ENCODE peak calls at places on chromosomes 6 and 20, in eight cellular contexts. A, U, F, V, W, J, Y and N are unnamed samples.
A peak's percentile ranks its signal among the peaks of the same experiment; 100 is the strongest.

GRCh38 chr20:53384392-53384791 is 209.2 kb downstream of the ZNF217 start:
- DNase-seq in W (no peak), Y (no peak), U (no peak), F (no peak), A (no peak), V (no peak), J (no peak), N (no peak)

GRCh38 chr6:149140137-149140909 is 177.2 kb upstream of the TAB2 start:
- DNase-seq in J (peak; percentile 38), W (no peak), A (no peak), F (no peak), V (peak; percentile 65), Y (peak; percentile 86), U (no peak), N (peak; percentile 27)

GRCh38 chr20:59988141-59988540 is 29.9 kb downstream of the CDH26 start:
- DNase-seq in F (peak; percentile 80), V (no peak), W (no peak), J (no peak), U (peak; percentile 56), A (no peak), Y (no peak), N (no peak)

GRCh38 chr20:5282561-5282960 is 34.2 kb downstream of the PROKR2 start:
- DNase-seq in W (no peak), J (no peak), V (no peak), Y (no peak), A (no peak), F (no peak), U (no peak), N (no peak)

GRCh38 chr20:62232764-62233645 is 5.3 kb upstream of the OSBPL2 start:
- DNase-seq in J (no peak), A (no peak), V (no peak), U (no peak), W (no peak), F (no peak), Y (no peak), N (no peak)

GRCh38 chr6:163661271-163661671 is 246.8 kb downstream of the QKI start:
- DNase-seq in F (no peak), Y (no peak), A (no peak), J (no peak), U (no peak), V (peak; percentile 38), W (no peak), N (peak; percentile 64)

GRCh38 chr20:12762725-12763124 is 246.0 kb upstream of the SPTLC3 start:
- DNase-seq in W (no peak), A (no peak), Y (no peak), J (no peak), F (no peak), V (no peak), U (no peak), N (no peak)

GRCh38 chr6:116246089-116246488 is 7.8 kb downstream of the TSPYL4 start:
- DNase-seq in V (no peak), W (no peak), F (no peak), A (no peak), U (no peak), J (peak; percentile 75), Y (peak; percentile 47), N (no peak)

GRCh38 chr6:105384004-105384403 is 18.9 kb downstream of the PREP start:
- DNase-seq in F (peak; percentile 43), A (no peak), J (no peak), U (peak; percentile 13), Y (peak; percentile 41), V (no peak), W (no peak), N (no peak)

GRCh38 chr20:63116412-63117106 is 99.4 kb downstream of the YTHDF1 start:
- DNase-seq in W (no peak), F (no peak), A (peak; percentile 19), Y (peak; percentile 48), U (no peak), V (no peak), J (peak; percentile 10), N (peak; percentile 52)

GRCh38 chr6:20056350-20056992 is 155.8 kb downstream of the MBOAT1 start:
- DNase-seq in J (peak; percentile 44), F (peak; percentile 52), V (peak; percentile 8), U (peak; percentile 47), Y (peak; percentile 71), A (no peak), W (peak; percentile 48), N (peak; percentile 64)

GRCh38 chr6:48426636-48427035 is 315.6 kb upstream of the PTCHD4 start:
- DNase-seq in V (no peak), J (peak; percentile 16), Y (no peak), W (no peak), U (no peak), F (no peak), A (no peak), N (peak; percentile 15)

GRCh38 chr20:54431545-54431944 is 43.8 kb upstream of the DOK5 start:
- DNase-seq in U (no peak), W (no peak), F (no peak), Y (no peak), V (no peak), A (no peak), J (no peak), N (no peak)
- TF ChIP-seq CTCF in U (no peak), W (no peak), F (no peak), Y (no peak), V (no peak), A (no peak), J (no peak), N (no peak)

DNA sequence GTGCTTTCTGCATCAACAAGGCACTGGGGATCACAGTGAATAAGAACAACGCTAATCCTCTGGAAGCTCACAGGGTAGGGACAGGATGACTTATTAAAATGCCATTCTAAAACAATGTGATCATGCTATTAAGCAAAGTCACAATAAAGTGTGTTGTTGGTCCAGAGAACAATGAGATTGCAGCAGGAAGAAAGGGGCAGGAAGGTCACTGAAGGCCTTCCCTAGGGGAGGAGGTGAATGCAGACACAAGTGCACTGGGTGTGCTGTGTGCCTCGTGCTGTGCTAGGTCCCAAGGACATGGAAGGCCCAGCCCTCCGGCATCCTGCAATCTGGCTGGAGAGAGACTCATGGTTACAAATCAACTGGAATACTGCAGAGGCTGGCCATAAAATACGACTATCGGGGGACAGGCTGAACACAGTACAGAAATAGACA is 55.7 kb downstream of the LYRM4 start:
- DNase-seq in V (no peak), A (no peak), F (no peak), Y (no peak), U (no peak), J (peak; percentile 76), W (no peak), N (peak; percentile 35)
- TF ChIP-seq MAX in V (no peak), A (no peak), F (no peak), Y (no peak), U (no peak), J (no peak), W (no peak), N (no peak)

GRCh38 chr20:294602-295001 is 2.8 kb upstream of the ZCCHC3 start:
- DNase-seq in A (no peak), F (no peak), V (no peak), Y (no peak), W (no peak), J (no peak), U (no peak), N (no peak)

GRCh38 chr20:288956-289692 is 1.4 kb downstream of the C20orf96 start:
- DNase-seq in W (no peak), Y (no peak), F (no peak), J (peak; percentile 23), V (no peak), A (no peak), U (no peak), N (no peak)

GRCh38 chr20:289693-290080 is 863 bp downstream of the C20orf96 start:
- DNase-seq in U (no peak), A (no peak), J (no peak), Y (no peak), V (no peak), F (no peak), W (no peak), N (no peak)

GRCh38 chr20:286508-286907 is 4.0 kb downstream of the C20orf96 start:
- DNase-seq in J (no peak), Y (no peak), A (no peak), W (no peak), F (no peak), V (no peak), U (no peak), N (no peak)

GRCh38 chr20:290081-290831 is at the start of gene C20orf96:
- DNase-seq in W (peak; percentile 91), F (peak; percentile 91), A (no peak), Y (peak; percentile 94), V (peak; percentile 87), U (peak; percentile 97), J (peak; percentile 94), N (peak; percentile 97)
- TF ChIP-seq POLR2A in W (peak; percentile 70), F (peak; percentile 54), A (peak; percentile 46), Y (peak; percentile 64), V (peak; percentile 29), U (peak; percentile 40), J (peak; percentile 70), N (peak; percentile 56)

GRCh38 chr6:39093167-39093708 is 21.7 kb downstream of the SAYSD1 start:
- DNase-seq in F (no peak), A (no peak), W (no peak), Y (no peak), U (no peak), J (no peak), V (no peak), N (no peak)

GRCh38 chr6:39091163-39091562 is 23.8 kb downstream of the SAYSD1 start:
- DNase-seq in Y (no peak), J (no peak), W (no peak), F (no peak), V (no peak), U (no peak), A (no peak), N (no peak)

GRCh38 chr6:39095578-39095977 is 19.4 kb downstream of the SAYSD1 start:
- DNase-seq in W (no peak), Y (no peak), A (no peak), U (no peak), F (no peak), J (no peak), V (no peak), N (no peak)

GRCh38 chr6:39090036-39090435 is 24.9 kb downstream of the SAYSD1 start:
- DNase-seq in J (peak; percentile 62), W (no peak), U (no peak), Y (no peak), A (no peak), F (no peak), V (no peak), N (no peak)

DNA sequence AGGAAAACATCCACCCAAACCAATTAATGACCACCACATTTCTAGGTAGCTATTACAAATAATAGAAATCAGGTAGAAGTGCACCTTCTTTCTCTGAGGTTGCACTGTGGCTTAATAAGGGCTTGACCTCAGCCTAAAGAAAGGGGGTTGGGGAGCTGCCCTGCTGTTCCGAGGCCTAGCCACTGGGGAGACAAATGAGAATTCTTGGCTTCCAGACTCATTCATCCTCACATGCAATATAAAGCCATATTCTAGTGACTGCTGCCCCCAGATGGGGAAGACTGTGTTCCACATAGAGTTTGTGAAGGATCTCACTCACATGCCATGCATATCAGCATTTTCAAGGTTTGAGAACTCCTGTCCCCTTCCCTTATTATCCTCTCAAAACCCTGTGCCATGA is 22.9 kb downstream of the SAYSD1 start:
- DNase-seq in F (no peak), A (peak; percentile 21), Y (peak; percentile 50), V (no peak), W (peak; percentile 19), J (no peak), U (no peak), N (peak; percentile 39)
- TF ChIP-seq CTCF in F (peak; percentile 12), A (peak; percentile 65), Y (peak; percentile 63), V (peak; percentile 46), W (peak; percentile 21), J (no peak), U (no peak), N (no peak)